ENCODE peak calls at places on chromosomes 12 and 14, in six cellular contexts. One of them, this sample, is unnamed.

GRCh38 chr12:64918288-64918687 is 93.8 kb downstream of the TBC1D30 start:
- DNase-seq in tibial nerve: no peak
- DNase-seq in fibroblast of lung: no peak
- DNase-seq in heart left ventricle: no peak
- DNase-seq in transverse colon: no peak
- DNase-seq in CD8-positive, alpha-beta T cell: no peak
- DNase-seq in this sample: no peak

GRCh38 chr12:87784350-87784749 is 244.9 kb downstream of the C12orf50 start:
- DNase-seq in CD8-positive, alpha-beta T cell: no peak
- DNase-seq in transverse colon: no peak
- DNase-seq in fibroblast of lung: no peak
- DNase-seq in tibial nerve: no peak
- DNase-seq in heart left ventricle: no peak
- DNase-seq in this sample: no peak

GRCh38 chr14:77140937-77141591 is 527 bp downstream of the ZDHHC22 start:
- DNase-seq in transverse colon: no peak
- DNase-seq in fibroblast of lung: peak
- DNase-seq in heart left ventricle: no peak
- DNase-seq in tibial nerve: no peak
- DNase-seq in CD8-positive, alpha-beta T cell: no peak
- DNase-seq in this sample: no peak

GRCh38 chr14:91453744-91454143 is 36.1 kb upstream of the CCDC88C start:
- DNase-seq in heart left ventricle: no peak
- DNase-seq in fibroblast of lung: no peak
- DNase-seq in tibial nerve: no peak
- DNase-seq in transverse colon: peak
- DNase-seq in CD8-positive, alpha-beta T cell: no peak
- DNase-seq in this sample: no peak

GRCh38 chr12:92961949-92962348 is 32.9 kb upstream of the EEA1 start:
- DNase-seq in heart left ventricle: no peak
- DNase-seq in fibroblast of lung: peak
- DNase-seq in transverse colon: no peak
- DNase-seq in CD8-positive, alpha-beta T cell: no peak
- DNase-seq in tibial nerve: no peak
- DNase-seq in this sample: no peak

GRCh38 chr12:95130096-95130495 is 56.7 kb upstream of the NR2C1 start:
- DNase-seq in heart left ventricle: no peak
- DNase-seq in CD8-positive, alpha-beta T cell: no peak
- DNase-seq in fibroblast of lung: peak
- DNase-seq in transverse colon: no peak
- DNase-seq in tibial nerve: no peak
- DNase-seq in this sample: no peak

GRCh38 chr14:105414456-105415371 is 4.9 kb upstream of the MTA1 start:
- DNase-seq in heart left ventricle: peak
- DNase-seq in tibial nerve: peak
- DNase-seq in fibroblast of lung: peak
- DNase-seq in transverse colon: peak
- DNase-seq in CD8-positive, alpha-beta T cell: peak
- DNase-seq in this sample: peak

GRCh38 chr12:89671469-89671868 is 37.2 kb downstream of the ATP2B1 start:
- DNase-seq in tibial nerve: no peak
- DNase-seq in transverse colon: no peak
- DNase-seq in fibroblast of lung: peak
- DNase-seq in heart left ventricle: no peak
- DNase-seq in CD8-positive, alpha-beta T cell: no peak
- DNase-seq in this sample: no peak

GRCh38 chr12:56521590-56522371 is at the start of gene RBMS2:
- DNase-seq in transverse colon: peak
- DNase-seq in heart left ventricle: peak
- DNase-seq in tibial nerve: peak
- DNase-seq in fibroblast of lung: peak
- DNase-seq in CD8-positive, alpha-beta T cell: peak
- DNase-seq in this sample: peak

GRCh38 chr12:79512068-79512467 is 178.7 kb downstream of the PAWR start:
- DNase-seq in fibroblast of lung: no peak
- DNase-seq in CD8-positive, alpha-beta T cell: no peak
- DNase-seq in transverse colon: no peak
- DNase-seq in tibial nerve: no peak
- DNase-seq in heart left ventricle: no peak
- DNase-seq in this sample: no peak

GRCh38 chr14:74792249-74793039 is 29.3 kb downstream of the YLPM1 start:
- DNase-seq in CD8-positive, alpha-beta T cell: no peak
- DNase-seq in transverse colon: no peak
- DNase-seq in heart left ventricle: no peak
- DNase-seq in fibroblast of lung: peak
- DNase-seq in tibial nerve: no peak
- DNase-seq in this sample: no peak

GRCh38 chr12:85279449-85280137 is 427 bp upstream of the ALX1 start:
- DNase-seq in tibial nerve: no peak
- DNase-seq in transverse colon: no peak
- DNase-seq in fibroblast of lung: peak
- DNase-seq in CD8-positive, alpha-beta T cell: no peak
- DNase-seq in heart left ventricle: peak
- DNase-seq in this sample: no peak

GRCh38 chr12:65903680-65904403 is 79.6 kb downstream of the HMGA2 start:
- DNase-seq in fibroblast of lung: no peak
- DNase-seq in transverse colon: no peak
- DNase-seq in tibial nerve: no peak
- DNase-seq in CD8-positive, alpha-beta T cell: no peak
- DNase-seq in heart left ventricle: no peak
- DNase-seq in this sample: no peak

GRCh38 chr14:52801014-52801708 is 9.8 kb upstream of the GNPNAT1 start:
- DNase-seq in CD8-positive, alpha-beta T cell: no peak
- DNase-seq in transverse colon: no peak
- DNase-seq in fibroblast of lung: peak
- DNase-seq in tibial nerve: no peak
- DNase-seq in heart left ventricle: no peak
- DNase-seq in this sample: no peak

GRCh38 chr12:55718020-55718419 is 2.2 kb upstream of the RDH5 start:
- DNase-seq in fibroblast of lung: peak
- DNase-seq in transverse colon: no peak
- DNase-seq in CD8-positive, alpha-beta T cell: no peak
- DNase-seq in heart left ventricle: peak
- DNase-seq in tibial nerve: no peak
- DNase-seq in this sample: no peak

GRCh38 chr12:57089259-57090245 is 638 bp downstream of the NAB2 start:
- DNase-seq in tibial nerve: peak
- DNase-seq in fibroblast of lung: peak
- DNase-seq in heart left ventricle: peak
- DNase-seq in transverse colon: peak
- DNase-seq in CD8-positive, alpha-beta T cell: peak
- DNase-seq in this sample: no peak

GRCh38 chr14:32662234-32662633 is 276.4 kb upstream of the NPAS3 start:
- DNase-seq in CD8-positive, alpha-beta T cell: no peak
- DNase-seq in heart left ventricle: no peak
- DNase-seq in transverse colon: no peak
- DNase-seq in fibroblast of lung: peak
- DNase-seq in tibial nerve: no peak
- DNase-seq in this sample: no peak

GRCh38 chr12:92621833-92622232 is 81.0 kb upstream of the PLEKHG7 start:
- DNase-seq in CD8-positive, alpha-beta T cell: no peak
- DNase-seq in tibial nerve: no peak
- DNase-seq in fibroblast of lung: no peak
- DNase-seq in transverse colon: no peak
- DNase-seq in heart left ventricle: no peak
- DNase-seq in this sample: no peak

GRCh38 chr14:103529383-103530365 is 678 bp downstream of the TRMT61A start:
- DNase-seq in heart left ventricle: peak
- DNase-seq in CD8-positive, alpha-beta T cell: no peak
- DNase-seq in transverse colon: peak
- DNase-seq in fibroblast of lung: no peak
- DNase-seq in tibial nerve: no peak
- DNase-seq in this sample: no peak

GRCh38 chr12:53053223-53054111 is 3.6 kb downstream of the TNS2 start:
- DNase-seq in heart left ventricle: no peak
- DNase-seq in CD8-positive, alpha-beta T cell: peak
- DNase-seq in transverse colon: peak
- DNase-seq in fibroblast of lung: no peak
- DNase-seq in tibial nerve: no peak
- DNase-seq in this sample: no peak

GRCh38 chr12:53054112-53054878 is 4.4 kb downstream of the TNS2 start:
- DNase-seq in fibroblast of lung: peak
- DNase-seq in tibial nerve: peak
- DNase-seq in heart left ventricle: peak
- DNase-seq in CD8-positive, alpha-beta T cell: peak
- DNase-seq in transverse colon: peak
- DNase-seq in this sample: peak

GRCh38 chr12:53051058-53051880 is 1.4 kb downstream of the TNS2 start:
- DNase-seq in heart left ventricle: peak
- DNase-seq in tibial nerve: peak
- DNase-seq in CD8-positive, alpha-beta T cell: no peak
- DNase-seq in fibroblast of lung: peak
- DNase-seq in transverse colon: peak
- DNase-seq in this sample: no peak

GRCh38 chr12:53051881-53052412 is 2.1 kb downstream of the TNS2 start:
- DNase-seq in tibial nerve: no peak
- DNase-seq in fibroblast of lung: no peak
- DNase-seq in heart left ventricle: no peak
- DNase-seq in CD8-positive, alpha-beta T cell: no peak
- DNase-seq in transverse colon: no peak
- DNase-seq in this sample: no peak

DNA sequence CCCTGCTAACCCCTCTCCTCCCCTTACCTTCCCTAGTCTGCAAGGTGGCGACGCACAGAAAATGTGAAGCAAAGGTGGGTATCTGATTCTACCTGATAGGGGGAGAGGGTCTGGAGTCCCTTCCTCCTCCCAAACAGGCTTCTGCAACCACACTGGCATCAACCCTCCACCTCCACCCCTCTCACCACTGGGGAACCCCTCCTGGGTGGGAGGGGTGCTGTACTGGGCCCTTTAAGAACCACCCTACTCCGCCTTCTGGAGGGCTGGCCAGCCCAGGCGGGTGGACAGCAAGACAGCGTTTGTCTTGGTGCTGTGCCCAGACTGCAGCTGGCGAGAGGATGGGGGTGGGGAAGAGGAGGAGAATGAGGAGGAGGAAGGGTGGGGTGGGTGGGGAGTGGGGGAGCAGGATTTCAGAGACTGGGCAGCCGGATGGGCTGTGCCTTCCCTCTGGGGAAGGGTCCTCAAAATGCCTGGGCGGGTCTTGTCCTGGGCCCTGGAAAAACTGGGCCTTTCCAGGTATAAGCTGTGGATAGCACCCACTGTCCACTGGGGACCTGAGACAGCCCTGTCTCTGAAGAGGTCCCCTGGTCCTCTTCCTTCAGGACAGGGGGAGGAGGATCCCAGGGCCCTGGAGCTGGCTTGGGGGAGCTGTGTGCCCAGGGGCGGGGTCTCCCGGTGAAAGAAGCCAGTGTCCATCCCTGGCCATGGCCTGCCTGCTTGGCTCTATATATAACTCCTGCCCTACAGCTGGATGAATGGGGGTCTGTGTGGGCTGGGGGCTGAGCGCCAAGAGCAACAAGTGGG is 2.8 kb downstream of the TNS2 start:
- DNase-seq in heart left ventricle: peak
- DNase-seq in tibial nerve: peak
- DNase-seq in CD8-positive, alpha-beta T cell: no peak
- DNase-seq in transverse colon: peak
- DNase-seq in fibroblast of lung: peak
- DNase-seq in this sample: no peak
- TF ChIP-seq CTCF in heart left ventricle: no peak
- TF ChIP-seq CTCF in tibial nerve: no peak
- TF ChIP-seq CTCF in CD8-positive, alpha-beta T cell: no peak
- TF ChIP-seq CTCF in transverse colon: no peak
- TF ChIP-seq CTCF in fibroblast of lung: no peak
- TF ChIP-seq CTCF in this sample: no peak

GRCh38 chr12:11707535-11707934 is 58.1 kb downstream of the ETV6 start:
- DNase-seq in heart left ventricle: peak
- DNase-seq in tibial nerve: no peak
- DNase-seq in fibroblast of lung: no peak
- DNase-seq in transverse colon: peak
- DNase-seq in CD8-positive, alpha-beta T cell: no peak
- DNase-seq in this sample: no peak
- H3K27ac ChIP-seq in heart left ventricle: peak
- H3K27ac ChIP-seq in tibial nerve: no peak
- H3K27ac ChIP-seq in fibroblast of lung: no peak
- H3K27ac ChIP-seq in transverse colon: peak
- H3K27ac ChIP-seq in CD8-positive, alpha-beta T cell: no peak
- H3K27ac ChIP-seq in this sample: no peak

GRCh38 chr14:93953739-93954515 is 22.4 kb downstream of the ASB2 start:
- DNase-seq in CD8-positive, alpha-beta T cell: no peak
- DNase-seq in fibroblast of lung: no peak
- DNase-seq in transverse colon: no peak
- DNase-seq in heart left ventricle: no peak
- DNase-seq in tibial nerve: no peak
- DNase-seq in this sample: no peak

GRCh38 chr14:93952829-93953228 is 23.5 kb downstream of the ASB2 start:
- DNase-seq in heart left ventricle: no peak
- DNase-seq in fibroblast of lung: no peak
- DNase-seq in transverse colon: no peak
- DNase-seq in CD8-positive, alpha-beta T cell: no peak
- DNase-seq in tibial nerve: no peak
- DNase-seq in this sample: no peak

GRCh38 chr14:93951798-93952540 is 24.4 kb downstream of the ASB2 start:
- DNase-seq in heart left ventricle: peak
- DNase-seq in fibroblast of lung: peak
- DNase-seq in tibial nerve: no peak
- DNase-seq in CD8-positive, alpha-beta T cell: no peak
- DNase-seq in transverse colon: no peak
- DNase-seq in this sample: no peak

GRCh38 chr14:93954516-93954830 is 21.9 kb downstream of the ASB2 start:
- DNase-seq in tibial nerve: no peak
- DNase-seq in fibroblast of lung: no peak
- DNase-seq in CD8-positive, alpha-beta T cell: no peak
- DNase-seq in heart left ventricle: peak
- DNase-seq in transverse colon: no peak
- DNase-seq in this sample: no peak

GRCh38 chr14:93953263-93953662 is 23.1 kb downstream of the ASB2 start:
- DNase-seq in transverse colon: peak
- DNase-seq in CD8-positive, alpha-beta T cell: no peak
- DNase-seq in fibroblast of lung: no peak
- DNase-seq in tibial nerve: no peak
- DNase-seq in heart left ventricle: no peak
- DNase-seq in this sample: no peak
- TF ChIP-seq CTCF in transverse colon: peak
- TF ChIP-seq CTCF in CD8-positive, alpha-beta T cell: no peak
- TF ChIP-seq CTCF in fibroblast of lung: no peak
- TF ChIP-seq CTCF in tibial nerve: no peak
- TF ChIP-seq CTCF in heart left ventricle: peak
- TF ChIP-seq CTCF in this sample: no peak

GRCh38 chr12:124481257-124481750 is 86.1 kb downstream of the NCOR2 start:
- DNase-seq in CD8-positive, alpha-beta T cell: no peak
- DNase-seq in transverse colon: no peak
- DNase-seq in heart left ventricle: peak
- DNase-seq in tibial nerve: no peak
- DNase-seq in fibroblast of lung: no peak
- DNase-seq in this sample: no peak

GRCh38 chr12:124481772-124482566 is 85.4 kb downstream of the NCOR2 start:
- DNase-seq in CD8-positive, alpha-beta T cell: no peak
- DNase-seq in heart left ventricle: peak
- DNase-seq in transverse colon: peak
- DNase-seq in tibial nerve: no peak
- DNase-seq in fibroblast of lung: no peak
- DNase-seq in this sample: no peak

GRCh38 chr12:124478985-124479645 is 88.3 kb downstream of the NCOR2 start:
- DNase-seq in heart left ventricle: no peak
- DNase-seq in CD8-positive, alpha-beta T cell: no peak
- DNase-seq in fibroblast of lung: no peak
- DNase-seq in tibial nerve: no peak
- DNase-seq in transverse colon: no peak
- DNase-seq in this sample: no peak

GRCh38 chr12:124479680-124480468 is 87.5 kb downstream of the NCOR2 start:
- DNase-seq in transverse colon: no peak
- DNase-seq in tibial nerve: no peak
- DNase-seq in heart left ventricle: peak
- DNase-seq in CD8-positive, alpha-beta T cell: no peak
- DNase-seq in fibroblast of lung: no peak
- DNase-seq in this sample: no peak

GRCh38 chr12:124480469-124481256 is 86.7 kb downstream of the NCOR2 start:
- DNase-seq in transverse colon: peak
- DNase-seq in heart left ventricle: peak
- DNase-seq in fibroblast of lung: peak
- DNase-seq in CD8-positive, alpha-beta T cell: no peak
- DNase-seq in tibial nerve: no peak
- DNase-seq in this sample: peak
- H3K27ac ChIP-seq in transverse colon: peak
- H3K27ac ChIP-seq in heart left ventricle: no peak
- H3K27ac ChIP-seq in fibroblast of lung: no peak
- H3K27ac ChIP-seq in CD8-positive, alpha-beta T cell: no peak
- H3K27ac ChIP-seq in tibial nerve: no peak
- H3K27ac ChIP-seq in this sample: peak

This sample was measured in RWPE1.